ENCODE peak calls at places on chromosomes 7 and 10, in ten cellular contexts. P is endothelial cell, L is occipital lobe, D is astrocyte of the cerebellum, V is HCT116, A is GM10248, O is GM20000, E is fibroblast of lung, B is EH, Q is AG09309. M is an unnamed sample.

GRCh38 chr7:25662881-25663588 is 434.7 kb upstream of the NPVF start:
- DNase-seq in O (no peak), E (no peak), D (no peak), L (no peak), Q (no peak), B (no peak), P (no peak), V (no peak), A (no peak), M (no peak)

GRCh38 chr10:108374991-108375390 is 1210.5 kb upstream of the SORCS1 start:
- DNase-seq in L (no peak), O (no peak), E (peak), V (no peak), A (no peak), D (no peak), Q (no peak), B (no peak), P (no peak), M (no peak)

GRCh38 chr7:41029072-41029492 is 673.8 kb downstream of the INHBA start:
- DNase-seq in A (no peak), O (no peak), V (peak), Q (peak), P (no peak), B (peak), E (peak), D (peak), L (peak), M (no peak)

GRCh38 chr7:40763319-40764287 is 628.8 kb downstream of the SUGCT start:
- DNase-seq in Q (peak), O (no peak), P (no peak), D (no peak), B (peak), L (no peak), A (no peak), V (no peak), E (peak), M (no peak)

GRCh38 chr10:91420868-91421267 is 10.7 kb downstream of the HECTD2 start:
- DNase-seq in O (no peak), Q (no peak), D (no peak), B (peak), A (no peak), E (peak), L (no peak), V (no peak), P (no peak), M (no peak)

GRCh38 chr10:114052255-114052654 is 8.6 kb downstream of the ADRB1 start:
- DNase-seq in B (peak), P (no peak), Q (no peak), E (no peak), L (no peak), A (no peak), D (no peak), V (no peak), O (no peak), M (no peak)

GRCh38 chr7:108211382-108212201 is 81.4 kb upstream of the LAMB4 start:
- DNase-seq in Q (no peak), A (no peak), D (peak), L (no peak), B (peak), E (peak), V (peak), O (no peak), P (no peak), M (peak)

GRCh38 chr10:49170632-49171325 is 17.4 kb downstream of the TMEM273 start:
- DNase-seq in V (no peak), P (no peak), O (no peak), A (no peak), D (no peak), B (no peak), Q (no peak), L (no peak), E (no peak), M (no peak)

GRCh38 chr7:81159402-81159801 is 240.6 kb upstream of the SEMA3C start:
- DNase-seq in E (peak), A (no peak), L (no peak), Q (no peak), D (no peak), P (no peak), O (no peak), V (peak), B (peak), M (no peak)

GRCh38 chr7:158362912-158363905 is 224.4 kb downstream of the PTPRN2 start:
- DNase-seq in B (no peak), Q (no peak), V (no peak), L (no peak), D (no peak), E (no peak), P (no peak), A (no peak), O (no peak), M (peak)

GRCh38 chr10:59434463-59435326 is 72.3 kb upstream of the FAM13C start:
- DNase-seq in L (no peak), Q (no peak), V (no peak), E (peak), B (peak), O (no peak), D (peak), P (no peak), A (no peak), M (no peak)

GRCh38 chr7:8131694-8132605 is 130.0 kb downstream of the ICA1 start:
- DNase-seq in B (no peak), P (no peak), Q (no peak), A (no peak), L (no peak), E (no peak), V (no peak), O (peak), D (no peak), M (no peak)

GRCh38 chr10:15719899-15720634 is at the start of gene ITGA8:
- DNase-seq in A (peak), D (no peak), E (no peak), Q (no peak), B (peak), L (no peak), V (no peak), O (peak), P (peak), M (peak)

GRCh38 chr7:53101026-53101425 is 65.6 kb downstream of the POM121L12 start:
- DNase-seq in A (no peak), Q (no peak), O (no peak), P (no peak), D (no peak), V (no peak), B (no peak), E (no peak), L (no peak), M (peak)

GRCh38 chr10:77116904-77117303 is 520.7 kb downstream of the KCNMA1 start:
- DNase-seq in V (no peak), L (no peak), B (no peak), Q (no peak), O (no peak), A (no peak), E (peak), D (no peak), P (no peak), M (no peak)

GRCh38 chr10:10902951-10903350 is 114.7 kb upstream of the CELF2 start:
- DNase-seq in Q (no peak), A (no peak), E (peak), B (no peak), L (no peak), O (no peak), P (no peak), D (no peak), V (no peak), M (no peak)

GRCh38 chr10:47252093-47252780 is 47.8 kb upstream of the GDF10 start:
- DNase-seq in E (no peak), V (no peak), O (no peak), B (no peak), L (no peak), D (no peak), A (no peak), Q (no peak), P (no peak), M (no peak)

GRCh38 chr10:107264742-107265141 is 100.2 kb upstream of the SORCS1 start:
- DNase-seq in V (no peak), Q (no peak), D (no peak), P (no peak), E (no peak), O (no peak), A (no peak), L (no peak), B (no peak), M (no peak)

GRCh38 chr7:29045258-29046095 is 87.3 kb upstream of the TRIL start:
- DNase-seq in D (no peak), L (no peak), A (no peak), B (no peak), P (no peak), O (no peak), Q (no peak), E (no peak), V (no peak), M (no peak)

GRCh38 chr10:26468691-26469090 is 30.6 kb downstream of the APBB1IP start:
- DNase-seq in B (no peak), E (no peak), V (no peak), Q (no peak), P (no peak), A (no peak), D (no peak), L (no peak), O (no peak), M (no peak)